ENCODE peak calls at places on chromosomes 4 and X, in four cellular contexts. N, U, R and Y are unnamed samples. For H3K27me3 and H3K4me1, the result is how much of the 10 kb centered on the place peaks cover.

GRCh38 chr4:156959298-156959702 is 12.3 kb downstream of the PDGFC start:
- DNase-seq in N (no peak), U (no peak), R (peak), Y (peak)

GRCh38 chr4:177005801-177006230 is 213.1 kb upstream of the VEGFC start:
- DNase-seq in N (no peak), U (no peak), R (peak), Y (no peak)

GRCh38 chr4:122798101-122798500 is 28.5 kb upstream of the FGF2 start:
- DNase-seq in N (no peak), U (peak), R (peak), Y (peak)

GRCh38 chrX:115525486-115525885 is 35.5 kb upstream of the PLS3 start:
- DNase-seq in N (no peak), U (no peak), R (no peak), Y (no peak)

GRCh38 chrX:46687619-46688018 is 71.3 kb downstream of the SLC9A7 start:
- DNase-seq in N (no peak), U (no peak), R (peak), Y (peak)

GRCh38 chr4:118280501-118281218 is 72.1 kb downstream of the PRSS12 start:
- DNase-seq in N (peak), U (peak), R (peak), Y (peak)

GRCh38 chr4:85780664-85781063 is 305.7 kb downstream of the ARHGAP24 start:
- DNase-seq in N (no peak), U (no peak), R (peak), Y (peak)

GRCh38 chrX:136797787-136798186 is 17.1 kb upstream of the ARHGEF6 start:
- DNase-seq in N (no peak), U (peak), R (no peak), Y (no peak)

GRCh38 chr4:109662786-109663185 is 40.5 kb downstream of the CASP6 start:
- DNase-seq in N (no peak), U (no peak), R (no peak), Y (no peak)

GRCh38 chr4:24781999-24782745 is 13.2 kb upstream of the SOD3 start:
- DNase-seq in N (no peak), U (no peak), R (no peak), Y (no peak)

GRCh38 chr4:11198516-11199305 is 230.0 kb downstream of the HS3ST1 start:
- DNase-seq in N (no peak), U (peak), R (no peak), Y (no peak)

GRCh38 chr4:142548491-142548890 is 297.6 kb downstream of the INPP4B start:
- DNase-seq in N (no peak), U (no peak), R (peak), Y (no peak)

GRCh38 chrX:39982927-39983326 is 114.8 kb downstream of the BCOR start:
- DNase-seq in N (no peak), U (no peak), R (no peak), Y (no peak)

GRCh38 chr4:48271626-48272025 is 2.0 kb upstream of the TEC start:
- DNase-seq in N (no peak), U (no peak), R (no peak), Y (no peak)
- H3K4me3 ChIP-seq in N (no peak), U (no peak), R (no peak), Y (no peak)

GRCh38 chr4:1047106-1047975 is 35.9 kb downstream of the FGFRL1 start:
- DNase-seq in N (peak), U (peak), R (no peak), Y (no peak)
- H3K27me3 ChIP-seq in N (half or more), U (under half), R (under half), Y (under half)

GRCh38 chr4:107711831-107712230 is 8.2 kb downstream of the PAPSS1 start:
- DNase-seq in N (no peak), U (no peak), R (no peak), Y (no peak)
- H3K4me1 ChIP-seq in N (under half), U (under half), R (under half), Y (under half)

DNA sequence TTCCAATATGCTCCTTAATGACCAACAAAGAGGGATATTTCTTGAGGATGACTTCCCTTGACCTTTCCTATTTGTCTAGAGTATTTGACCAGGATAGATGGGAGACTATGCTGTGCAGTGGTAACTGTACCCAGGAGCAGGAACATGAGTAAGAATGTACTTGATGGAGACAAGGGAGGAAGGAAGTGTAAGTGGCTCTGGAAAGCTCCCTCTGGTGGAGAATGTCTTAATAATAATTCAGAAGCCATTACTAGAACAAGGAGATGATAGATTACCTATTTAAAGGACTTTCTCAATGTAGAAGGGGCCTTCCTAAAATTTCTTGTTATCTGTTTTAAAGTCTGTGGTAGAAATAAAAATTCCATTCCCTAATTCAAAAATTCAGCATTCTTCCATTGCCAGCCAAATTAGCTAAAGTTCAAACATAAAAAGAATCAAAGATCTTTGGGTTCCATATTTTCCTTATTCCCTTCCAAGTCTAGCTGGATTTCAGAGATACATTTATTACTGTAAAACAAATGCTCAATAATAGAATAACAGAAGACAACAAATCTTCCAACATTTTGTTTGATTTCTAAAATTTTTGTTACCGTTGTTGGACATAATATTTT is 83.8 kb downstream of the GRID2 start:
- DNase-seq in N (no peak), U (peak), R (peak), Y (peak)
- H3K4me3 ChIP-seq in N (no peak), U (no peak), R (no peak), Y (no peak)

DNA sequence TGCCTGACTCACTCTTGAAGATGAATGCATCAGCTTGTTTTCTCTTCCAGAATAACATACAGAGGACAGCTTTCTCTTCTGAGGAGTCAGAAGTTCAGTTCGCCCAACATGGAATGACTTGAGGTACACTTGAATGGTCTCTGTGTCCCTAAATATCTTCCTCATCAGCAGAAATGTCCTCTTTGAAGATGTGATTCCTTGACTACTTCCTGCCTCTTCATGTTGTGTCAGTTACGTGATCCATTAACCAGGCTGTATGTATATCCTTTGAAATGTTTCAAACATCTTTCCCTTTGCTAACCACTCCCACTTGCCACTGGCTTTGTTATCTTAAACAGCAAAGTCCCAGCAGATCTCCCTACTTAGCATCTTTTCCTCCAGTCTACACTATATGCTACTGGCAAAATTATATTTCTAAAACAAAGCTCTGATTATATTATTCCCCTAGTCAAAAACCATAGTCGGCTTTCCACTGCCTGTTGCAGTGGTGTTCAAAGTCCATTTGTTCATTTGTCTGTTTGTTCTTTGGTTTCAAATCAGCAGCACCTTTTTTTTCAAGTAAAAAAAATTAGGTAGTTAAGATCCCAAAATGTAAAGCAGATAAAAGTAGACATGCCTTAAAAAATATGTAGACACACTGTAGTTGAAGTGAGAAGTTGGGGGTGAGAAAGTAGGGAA is 82.1 kb upstream of the PAK3 start:
- DNase-seq in N (no peak), U (no peak), R (no peak), Y (no peak)
- H3K27me3 ChIP-seq in N (under half), U (under half), R (under half), Y (half or more)

DNA sequence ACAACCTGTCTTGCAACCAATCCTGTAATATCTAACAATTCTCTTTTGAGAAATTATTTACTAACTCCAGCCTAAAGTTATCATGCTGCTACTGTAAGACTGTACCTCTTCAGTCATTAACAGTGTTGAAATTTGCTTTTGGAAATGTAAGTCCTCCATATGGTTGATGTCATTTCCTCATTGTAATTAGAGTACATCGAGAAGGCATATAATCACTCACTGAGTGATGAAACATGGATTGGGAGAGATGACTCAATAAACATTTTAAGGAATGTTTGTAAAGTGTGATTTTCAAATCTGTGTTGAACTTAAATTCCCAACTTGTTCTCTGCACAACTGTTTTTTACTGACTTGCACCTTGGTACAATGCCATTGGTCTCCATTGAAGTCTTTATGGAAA is 61.2 kb downstream of the HMGB2 start:
- DNase-seq in N (no peak), U (no peak), R (peak), Y (peak)
- H3K4me1 ChIP-seq in N (under half), U (under half), R (under half), Y (under half)

DNA sequence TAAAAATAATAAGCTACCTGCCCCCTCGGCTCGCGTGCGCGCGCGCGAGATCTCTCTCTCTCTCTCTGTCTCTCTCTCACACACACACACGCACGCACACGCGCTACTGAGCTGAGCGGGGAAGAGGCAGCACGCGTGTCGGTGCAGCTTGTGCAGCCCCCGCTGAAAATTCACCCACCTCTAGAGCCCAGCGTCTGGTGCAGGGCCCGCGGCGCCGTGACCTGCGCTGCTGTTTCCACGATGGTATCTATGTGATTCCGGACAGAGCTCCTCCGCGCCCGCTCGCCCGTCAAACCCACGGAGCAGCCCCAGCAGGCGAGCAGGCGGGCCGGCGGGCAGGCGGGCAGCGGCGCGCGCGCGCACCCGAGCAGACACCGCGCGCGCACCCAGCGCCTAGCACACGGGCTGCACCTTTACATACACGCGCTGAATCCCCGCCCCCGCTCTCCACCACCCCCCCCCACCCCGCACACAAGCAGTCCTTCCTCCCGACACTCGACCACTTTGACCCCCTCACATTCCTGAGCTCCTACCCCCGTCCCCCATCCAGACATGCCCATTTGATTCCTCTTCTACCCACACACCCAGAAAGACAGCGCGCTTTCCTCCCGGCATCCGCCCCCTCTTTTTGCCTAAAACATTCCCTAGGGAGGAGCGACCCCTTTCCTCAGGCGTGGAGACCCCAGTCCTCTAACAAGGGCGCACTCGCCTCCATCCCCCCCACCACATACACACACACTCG is 1.0 kb downstream of the SLITRK4 start:
- DNase-seq in N (no peak), U (peak), R (no peak), Y (no peak)
- H3K4me3 ChIP-seq in N (no peak), U (peak), R (no peak), Y (peak)

GRCh38 chr4:16090306-16090705 is 6.5 kb upstream of the PROM1 start:
- DNase-seq in N (no peak), U (no peak), R (no peak), Y (no peak)
- H3K27me3 ChIP-seq in N (under half), U (under half), R (half or more), Y (half or more)

GRCh38 chr4:129093173-129093974 is at the start of gene SCLT1:
- DNase-seq in N (peak), U (peak), R (peak), Y (peak)

GRCh38 chr4:129098578-129098977 is 2.6 kb downstream of the C4orf33 start:
- DNase-seq in N (no peak), U (no peak), R (no peak), Y (no peak)

GRCh38 chr4:129095811-129096454 is at the start of gene C4orf33:
- DNase-seq in N (peak), U (peak), R (peak), Y (peak)

GRCh38 chr4:129092636-129093172 is 635 bp downstream of the SCLT1 start:
- DNase-seq in N (no peak), U (no peak), R (peak), Y (peak)

DNA sequence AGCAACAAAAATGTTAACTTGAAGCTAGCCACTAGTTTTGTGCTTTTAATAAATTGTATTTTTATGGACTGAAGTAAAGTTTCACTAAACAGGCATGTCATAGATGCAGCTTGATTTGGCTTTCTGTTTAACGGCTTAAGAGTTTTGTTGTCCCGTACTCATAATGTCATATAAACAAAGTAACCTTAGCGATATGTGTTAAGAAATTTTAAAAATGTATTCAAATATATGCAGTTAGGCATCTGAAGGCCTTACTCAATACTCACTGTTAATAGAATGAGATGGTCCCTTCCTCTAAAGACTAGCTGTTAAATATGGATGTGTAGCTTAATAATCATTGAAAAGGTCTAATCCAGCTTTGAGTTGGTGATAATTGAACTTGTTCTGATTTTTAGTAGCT is 1.0 kb upstream of the SCLT1 start:
- DNase-seq in N (no peak), U (no peak), R (peak), Y (no peak)
- H3K4me1 ChIP-seq in N (under half), U (under half), R (under half), Y (under half)

DNA sequence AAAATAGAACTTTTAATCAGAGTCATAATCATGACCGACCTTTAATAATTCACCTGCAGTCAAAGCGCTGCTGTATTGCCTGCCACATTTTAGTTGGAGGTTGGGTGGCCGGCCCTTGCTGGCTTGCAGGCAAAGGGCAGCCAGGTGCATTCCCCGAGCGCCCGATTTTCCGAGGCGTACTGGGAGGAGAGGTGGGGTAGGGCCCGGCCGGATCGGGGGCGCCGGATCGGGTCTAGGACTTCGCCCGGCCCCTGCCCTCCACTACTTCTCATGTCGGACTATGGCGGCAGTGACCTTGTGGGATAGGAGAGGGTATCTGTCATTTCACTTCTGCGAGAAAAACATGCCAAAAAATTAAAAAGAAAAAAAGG is 2.5 kb upstream of the RS1 start:
- DNase-seq in N (peak), U (peak), R (no peak), Y (no peak)
- H3K4me3 ChIP-seq in N (peak), U (peak), R (peak), Y (peak)